ENCODE peak calls at places on chromosome 21, in four cellular contexts. B is AG04450, P is BE2C, A is coronary artery. O is an unnamed sample.

GRCh38 chr21:41659791-41660560 is 106.9 kb downstream of the RIPK4 start:
- DNase-seq in A (peak; percentile 94), P (no peak), B (no peak), O (peak; percentile 33)

GRCh38 chr21:41783476-41784150 is 16.8 kb upstream of the RIPK4 start:
- DNase-seq in B (no peak), A (no peak), P (peak; percentile 34), O (peak; percentile 22)

GRCh38 chr21:42263591-42264131 is 44.7 kb downstream of the ABCG1 start:
- DNase-seq in P (no peak), A (no peak), B (no peak), O (no peak)

GRCh38 chr21:42781150-42781980 is 98.0 kb downstream of the WDR4 start:
- DNase-seq in P (peak; percentile 80), A (no peak), B (no peak), O (peak; percentile 66)

GRCh38 chr21:42071146-42071737 is at the start of gene UMODL1:
- DNase-seq in B (no peak), A (no peak), P (no peak), O (no peak)

GRCh38 chr21:25735895-25736597 is 1.3 kb downstream of the GABPA start:
- DNase-seq in P (no peak), B (no peak), A (no peak), O (no peak)

GRCh38 chr21:41737656-41738324 is 29.1 kb downstream of the RIPK4 start:
- DNase-seq in B (no peak), P (no peak), A (no peak), O (no peak)

GRCh38 chr21:37149411-37149810 is 76.4 kb downstream of the TTC3 start:
- DNase-seq in B (peak; percentile 58), P (no peak), A (no peak), O (no peak)

GRCh38 chr21:25901580-25901979 is 166.8 kb downstream of the GABPA start:
- DNase-seq in P (no peak), B (no peak), A (no peak), O (no peak)

GRCh38 chr21:41875086-41875485 is 4.1 kb downstream of the PRDM15 start:
- DNase-seq in A (no peak), B (no peak), P (no peak), O (no peak)

GRCh38 chr21:37166733-37167132 is 93.7 kb downstream of the TTC3 start:
- DNase-seq in B (no peak), P (no peak), A (no peak), O (no peak)

GRCh38 chr21:38987551-38988210 is 182.0 kb downstream of the ETS2 start:
- DNase-seq in A (no peak), P (peak; percentile 59), B (no peak), O (no peak)

GRCh38 chr21:14121719-14122118 is 89.0 kb downstream of the LIPI start:
- DNase-seq in A (no peak), B (no peak), P (no peak), O (no peak)

GRCh38 chr21:14115646-14116045 is 95.1 kb downstream of the LIPI start:
- DNase-seq in B (no peak), A (no peak), P (no peak), O (no peak)

GRCh38 chr21:14116080-14116481 is 94.7 kb downstream of the LIPI start:
- DNase-seq in A (no peak), P (no peak), B (no peak), O (no peak)

GRCh38 chr21:14120091-14120734 is 90.5 kb downstream of the LIPI start:
- DNase-seq in P (peak; percentile 75), B (no peak), A (no peak), O (peak; percentile 25)

DNA sequence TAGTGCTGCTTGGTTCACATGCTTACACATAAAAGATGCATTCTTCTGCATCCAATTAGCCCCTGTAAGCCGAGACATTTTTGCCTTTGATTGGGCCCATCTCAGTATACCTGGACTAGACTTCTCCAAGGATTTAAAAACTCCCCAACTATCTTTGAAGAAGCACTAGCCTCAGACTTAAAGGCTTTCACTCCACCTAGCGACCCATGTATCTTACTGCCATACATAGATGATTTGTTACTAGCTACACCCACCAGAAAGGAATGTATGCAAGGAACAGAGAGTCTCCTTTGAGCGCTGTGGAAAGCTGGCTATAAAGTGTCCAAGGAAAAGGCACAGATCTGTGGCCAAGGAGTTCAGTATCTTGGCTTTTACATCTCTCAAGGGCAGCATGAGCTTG is 91.7 kb downstream of the LIPI start:
- DNase-seq in P (no peak), B (no peak), A (no peak), O (no peak)
- TF ChIP-seq CTCF in P (no peak), B (no peak), A (no peak), O (no peak)

DNA sequence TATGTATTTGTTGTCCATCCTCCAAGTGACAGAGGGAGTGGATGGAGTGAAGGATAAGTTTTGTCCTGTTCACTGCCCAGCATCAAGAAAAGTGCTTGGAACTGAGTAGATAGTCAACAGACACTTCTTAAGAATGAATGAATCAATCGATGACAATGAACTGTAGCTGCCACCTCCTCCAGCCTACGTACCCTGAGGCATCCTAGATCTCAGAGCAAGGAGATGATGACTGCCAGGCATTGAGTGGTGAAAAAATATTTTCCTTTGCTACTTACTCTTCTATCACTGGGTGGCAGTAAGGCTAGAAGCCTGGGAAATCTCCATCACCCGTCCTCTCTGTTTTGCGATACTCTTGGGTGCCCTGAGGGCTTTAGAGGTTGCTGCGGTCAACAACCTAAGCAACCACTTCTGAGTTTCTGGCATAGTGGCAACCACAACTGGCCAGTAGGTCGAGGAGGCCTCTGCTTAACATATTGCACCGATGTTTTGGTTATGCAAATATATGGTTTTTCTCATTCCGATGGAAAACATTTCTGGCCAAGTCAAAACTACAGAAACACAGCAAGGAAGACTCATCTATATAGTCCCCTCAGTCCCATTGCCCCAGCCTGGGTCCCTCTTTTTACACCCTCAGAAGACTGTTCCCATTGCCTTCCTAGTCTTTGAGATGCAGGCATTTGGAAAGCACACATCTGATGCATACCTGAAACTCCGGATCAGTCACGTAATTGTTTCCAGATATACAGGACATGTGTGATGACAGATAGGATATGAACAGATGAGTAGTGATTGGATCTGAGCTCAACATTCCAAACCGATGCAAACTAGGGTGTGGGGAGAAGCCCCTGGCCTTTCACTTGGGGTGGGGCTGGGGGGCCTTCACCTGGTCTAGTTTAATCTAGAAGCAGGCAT is 136.8 kb downstream of the RUNX1 start:
- DNase-seq in P (no peak), A (no peak), B (no peak), O (no peak)
- TF ChIP-seq CTCF in P (no peak), A (no peak), B (no peak), O (no peak)

DNA sequence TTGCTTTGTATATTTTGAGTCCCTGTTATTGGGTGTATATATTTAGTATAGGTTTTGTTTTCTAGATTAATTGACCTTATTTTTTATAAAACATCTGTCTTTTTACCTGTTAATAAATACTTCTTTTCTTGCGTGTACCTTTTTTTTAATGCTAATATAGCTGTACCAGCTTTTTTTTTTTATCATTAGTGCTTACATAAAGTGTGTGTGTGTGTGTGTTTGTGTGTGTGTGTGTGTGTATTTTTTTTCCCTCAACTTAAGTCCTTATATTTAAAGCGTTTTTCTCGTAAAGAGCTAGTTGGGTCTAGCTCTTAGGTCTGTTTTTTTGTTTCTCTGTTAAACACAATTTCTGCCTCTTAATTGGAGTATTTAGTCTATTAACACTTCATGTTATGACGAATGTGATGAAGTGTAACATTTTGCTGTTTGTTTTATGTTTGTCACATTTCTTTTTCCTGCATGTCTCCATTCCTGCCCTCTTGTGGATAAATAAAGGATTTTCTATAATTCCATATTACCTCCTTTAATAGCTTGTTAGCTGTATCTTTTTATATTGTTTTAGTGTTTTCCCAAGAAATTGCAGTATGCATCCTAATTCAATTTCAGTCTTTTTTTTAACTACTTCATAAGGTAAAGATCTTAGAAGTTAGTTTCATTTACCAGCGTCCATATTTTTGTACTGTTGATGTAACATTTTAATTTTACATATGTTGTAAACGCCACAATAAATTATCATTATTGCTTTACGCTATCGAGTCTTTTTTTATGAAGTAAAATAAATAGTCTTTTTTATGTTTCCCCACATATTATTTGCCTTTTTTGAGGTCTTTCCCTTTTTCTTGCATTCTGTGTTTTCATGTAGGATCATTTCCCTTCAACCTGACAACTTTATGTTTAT is 4.3 kb downstream of the PRMT2 start:
- DNase-seq in A (no peak), P (no peak), B (no peak), O (no peak)
- TF ChIP-seq CTCF in A (no peak), P (peak; percentile 50), B (peak; percentile 56), O (no peak)

DNA sequence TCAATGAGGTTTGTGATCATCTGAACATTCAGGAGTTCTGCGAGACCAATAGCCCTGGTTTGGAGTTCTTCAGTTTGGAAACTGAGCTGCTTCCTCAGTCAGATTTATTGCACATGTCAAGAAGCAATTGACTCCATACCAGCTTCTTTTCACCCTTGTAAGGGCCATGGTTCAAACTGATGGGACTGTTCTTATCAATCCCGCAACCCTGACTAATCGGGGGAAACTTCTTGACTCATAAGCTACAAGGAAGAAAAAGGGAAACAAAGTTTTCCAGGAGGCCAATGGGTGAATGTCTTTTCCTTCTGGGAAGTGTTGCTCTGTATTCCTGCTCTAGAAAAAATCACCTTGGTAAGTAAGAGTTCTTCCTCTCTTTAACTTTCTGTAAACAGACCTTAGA is 187.9 kb downstream of the MIS18A start:
- DNase-seq in P (no peak), A (no peak), B (no peak), O (no peak)
- TF ChIP-seq CTCF in P (no peak), A (no peak), B (no peak), O (no peak)

DNA sequence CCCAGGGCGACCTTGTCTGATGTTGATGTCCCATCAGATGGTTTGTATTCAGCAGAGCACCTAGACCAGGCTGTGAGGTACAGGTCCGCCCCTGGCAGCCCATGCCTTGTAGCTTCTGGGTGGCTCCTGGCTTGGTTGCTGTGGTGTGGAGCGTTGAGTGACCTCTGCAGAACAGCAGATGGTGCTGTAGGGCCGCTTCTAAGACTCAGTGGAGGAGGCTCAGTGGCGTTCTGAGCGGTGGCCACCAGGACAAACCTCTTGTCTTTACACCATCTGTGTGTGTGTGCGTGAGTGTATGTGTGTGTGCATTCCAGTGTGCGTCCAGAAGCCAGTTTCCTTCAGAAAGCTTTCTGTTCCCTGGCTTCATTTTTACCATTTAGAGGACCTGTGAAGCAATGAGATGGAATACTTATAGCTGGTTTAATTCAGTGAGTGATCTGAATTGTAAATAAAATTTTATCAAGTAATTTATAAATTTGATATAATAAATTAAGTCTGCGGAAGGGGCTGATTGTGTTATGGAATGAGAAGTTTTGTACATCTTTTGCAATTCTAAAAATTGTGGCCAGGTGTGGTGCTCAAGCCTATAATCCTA is 66.1 kb downstream of the ADARB1 start:
- DNase-seq in A (peak; percentile 80), B (peak; percentile 88), P (peak; percentile 90), O (peak; percentile 76)
- TF ChIP-seq CTCF in A (peak; percentile 54), B (peak; percentile 96), P (peak; percentile 98), O (peak; percentile 80)

GRCh38 chr21:33834801-33835500 is 80.7 kb downstream of the ATP5PO start:
- DNase-seq in A (no peak), P (no peak), B (no peak), O (no peak)
- TF ChIP-seq CTCF in A (no peak), P (no peak), B (no peak), O (no peak)

GRCh38 chr21:26965567-26966359 is 1.1 kb downstream of the ADAMTS5 start:
- DNase-seq in P (peak; percentile 71), A (no peak), B (no peak), O (peak; percentile 73)
- TF ChIP-seq CTCF in P (peak; percentile 50), A (no peak), B (peak; percentile 27), O (peak; percentile 46)

O was measured in nephron progenitor cell.